ENCODE peak calls at places on chromosomes 6 and 20, in eight cellular contexts. L, O, I, M, V, S, X and N are unnamed samples.
A peak's percentile ranks its signal among the peaks of the same experiment; 100 is the strongest.

GRCh38 chr6:15017251-15017650 is 228.6 kb upstream of the JARID2 start:
- DNase-seq in L (no peak), O (no peak), I (peak; percentile 5), M (no peak), V (peak; percentile 23), S (no peak), X (no peak), N (peak; percentile 38)

GRCh38 chr6:28884423-28885148 is 39.2 kb downstream of the TRIM27 start:
- DNase-seq in L (no peak), O (no peak), I (no peak), M (peak; percentile 71), V (no peak), S (no peak), X (no peak), N (no peak)

GRCh38 chr6:166056637-166057036 is 111.0 kb downstream of the TBXT start:
- DNase-seq in L (no peak), O (no peak), I (peak; percentile 53), M (no peak), V (peak; percentile 65), S (no peak), X (no peak), N (no peak)

GRCh38 chr6:32148722-32149576 is 2.8 kb downstream of the PRRT1 start:
- DNase-seq in L (no peak), O (no peak), I (peak; percentile 33), M (peak; percentile 58), V (peak; percentile 64), S (no peak), X (peak; percentile 71), N (peak; percentile 72)

GRCh38 chr20:22371843-22372242 is 212.5 kb downstream of the FOXA2 start:
- DNase-seq in L (no peak), O (no peak), I (no peak), M (no peak), V (no peak), S (no peak), X (no peak), N (no peak)

GRCh38 chr6:3287308-3287707 is 28.6 kb downstream of the PSMG4 start:
- DNase-seq in L (no peak), O (peak; percentile 20), I (no peak), M (no peak), V (no peak), S (no peak), X (peak; percentile 20), N (no peak)

GRCh38 chr6:100633096-100633766 is 168.5 kb upstream of the SIM1 start:
- DNase-seq in L (no peak), O (peak; percentile 76), I (peak; percentile 93), M (no peak), V (no peak), S (peak; percentile 16), X (no peak), N (peak; percentile 26)

GRCh38 chr6:163030980-163031379 is 303.2 kb downstream of the PACRG start:
- DNase-seq in L (no peak), O (no peak), I (no peak), M (no peak), V (no peak), S (no peak), X (no peak), N (no peak)

GRCh38 chr20:10846831-10847230 is 173.0 kb upstream of the JAG1 start:
- DNase-seq in L (no peak), O (no peak), I (no peak), M (no peak), V (no peak), S (no peak), X (no peak), N (no peak)

GRCh38 chr6:52547647-52548352 is 29.1 kb downstream of the TRAM2 start:
- DNase-seq in L (no peak), O (peak; percentile 65), I (peak; percentile 97), M (no peak), V (no peak), S (no peak), X (no peak), N (peak; percentile 52)

GRCh38 chr6:13484138-13484708 is 3.2 kb downstream of the GFOD1 start:
- DNase-seq in L (no peak), O (peak; percentile 44), I (no peak), M (no peak), V (no peak), S (no peak), X (no peak), N (no peak)

GRCh38 chr6:167093922-167094432 is 28.9 kb upstream of the CCR6 start:
- DNase-seq in L (no peak), O (no peak), I (no peak), M (peak; percentile 34), V (no peak), S (no peak), X (no peak), N (no peak)

GRCh38 chr6:159908535-159908934 is 17.7 kb downstream of the MAS1 start:
- DNase-seq in L (no peak), O (no peak), I (no peak), M (no peak), V (no peak), S (no peak), X (no peak), N (no peak)

GRCh38 chr20:51404297-51405060 is 138.0 kb downstream of the NFATC2 start:
- DNase-seq in L (no peak), O (no peak), I (peak; percentile 91), M (peak; percentile 79), V (no peak), S (no peak), X (no peak), N (no peak)

GRCh38 chr6:153086225-153086990 is 44.7 kb downstream of the RGS17 start:
- DNase-seq in L (no peak), O (no peak), I (no peak), M (no peak), V (no peak), S (no peak), X (no peak), N (no peak)

GRCh38 chr6:153085239-153085638 is 45.8 kb downstream of the RGS17 start:
- DNase-seq in L (no peak), O (no peak), I (no peak), M (no peak), V (no peak), S (no peak), X (no peak), N (peak; percentile 35)

GRCh38 chr6:153083869-153084268 is 47.2 kb downstream of the RGS17 start:
- DNase-seq in L (no peak), O (peak; percentile 47), I (no peak), M (no peak), V (no peak), S (no peak), X (no peak), N (no peak)

GRCh38 chr6:153081914-153082313 is 49.2 kb downstream of the RGS17 start:
- DNase-seq in L (no peak), O (no peak), I (no peak), M (no peak), V (no peak), S (no peak), X (no peak), N (no peak)

GRCh38 chr6:153084393-153084792 is 46.7 kb downstream of the RGS17 start:
- DNase-seq in L (no peak), O (peak; percentile 30), I (no peak), M (no peak), V (no peak), S (no peak), X (no peak), N (no peak)
- TF ChIP-seq CTCF in L (no peak), O (no peak), I (no peak), M (no peak), V (no peak), S (no peak), X (no peak), N (no peak)

GRCh38 chr6:150186129-150186898 is 43.5 kb downstream of the PPP1R14C start:
- DNase-seq in L (no peak), O (no peak), I (no peak), M (no peak), V (no peak), S (no peak), X (no peak), N (no peak)

GRCh38 chr6:150183966-150184365 is 41.1 kb downstream of the PPP1R14C start:
- DNase-seq in L (no peak), O (no peak), I (no peak), M (no peak), V (no peak), S (no peak), X (no peak), N (no peak)

GRCh38 chr6:150183105-150183504 is 40.3 kb downstream of the PPP1R14C start:
- DNase-seq in L (no peak), O (peak; percentile 14), I (no peak), M (no peak), V (no peak), S (no peak), X (no peak), N (no peak)

GRCh38 chr6:150184850-150185480 is 42.1 kb downstream of the PPP1R14C start:
- DNase-seq in L (no peak), O (no peak), I (no peak), M (no peak), V (no peak), S (no peak), X (no peak), N (no peak)

DNA sequence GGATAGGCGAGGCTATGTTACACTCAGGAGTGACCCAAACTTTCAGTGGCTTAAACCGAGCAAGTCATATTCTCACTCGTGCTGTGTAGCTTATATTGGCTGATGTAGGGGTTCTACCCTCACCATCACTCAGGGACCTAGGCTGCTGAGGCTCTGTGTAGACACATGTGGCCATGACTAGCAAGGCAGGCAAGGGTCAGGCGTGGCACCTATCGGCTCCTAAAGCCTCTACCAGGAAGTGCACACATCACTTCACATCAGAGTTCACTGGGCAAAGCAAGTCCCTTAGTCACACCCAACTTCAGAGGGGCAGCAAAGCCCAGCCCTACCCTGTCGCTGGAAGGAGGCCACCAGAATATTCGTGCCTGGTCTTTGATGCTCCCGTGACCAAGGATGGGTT is 42.9 kb downstream of the PPP1R14C start:
- DNase-seq in L (no peak), O (no peak), I (no peak), M (no peak), V (no peak), S (no peak), X (no peak), N (no peak)
- H3K27ac ChIP-seq in L (no peak overlapping the region), O (no peak overlapping the region), I (no peak overlapping the region), M (no peak overlapping the region), V (no peak overlapping the region), S (no peak overlapping the region), X (no peak overlapping the region), N (no peak overlapping the region)

DNA sequence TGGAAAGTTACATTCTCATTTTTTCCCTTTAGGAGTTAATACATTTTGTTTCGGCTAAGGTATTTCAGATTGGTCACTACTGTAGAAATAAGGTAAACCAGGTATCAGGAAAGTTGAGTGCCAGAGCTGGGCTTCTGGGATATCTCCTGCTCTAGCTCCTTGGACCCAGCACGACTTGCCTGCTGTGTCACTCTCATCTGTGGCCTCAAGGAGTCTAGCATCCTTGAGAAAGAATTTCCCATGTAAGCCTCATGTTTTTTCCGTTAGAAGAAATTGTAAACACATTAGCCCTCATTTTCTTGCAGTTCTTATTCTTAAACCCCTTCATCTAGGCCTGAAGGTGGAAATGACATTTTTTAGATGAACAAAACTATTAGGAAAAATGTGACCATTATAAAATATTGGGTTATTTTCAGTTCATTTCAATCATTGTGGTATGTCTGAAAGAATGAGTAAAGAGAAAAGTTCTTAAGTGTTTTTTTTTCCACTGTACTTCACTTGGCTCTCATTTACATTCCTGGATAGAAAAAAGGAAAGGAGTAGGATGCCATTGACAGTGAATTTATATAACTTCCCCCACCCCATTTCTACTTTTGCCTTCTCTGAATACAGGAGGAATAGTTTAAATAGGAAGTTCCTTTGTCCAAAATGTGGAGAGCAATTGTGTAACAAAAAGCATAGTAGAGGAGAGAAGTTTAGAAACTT is 46.7 kb downstream of the CD2AP start:
- DNase-seq in L (no peak), O (no peak), I (peak; percentile 10), M (no peak), V (no peak), S (no peak), X (no peak), N (peak; percentile 7)
- TF ChIP-seq CTCF in L (no peak), O (no peak), I (no peak), M (no peak), V (no peak), S (no peak), X (no peak), N (no peak)

GRCh38 chr20:41095110-41095969 is 42.0 kb upstream of the PLCG1 start:
- DNase-seq in L (no peak), O (peak; percentile 69), I (peak; percentile 55), M (peak; percentile 50), V (peak; percentile 54), S (peak; percentile 53), X (peak; percentile 49), N (peak; percentile 77)
- H3K27ac ChIP-seq in L (no peak overlapping the region), O (no peak overlapping the region), I (no peak overlapping the region), M (no peak overlapping the region), V (no peak overlapping the region), S (no peak overlapping the region), X (no peak overlapping the region), N (no peak overlapping the region)